ENCODE peak calls at places on chromosomes 3 and 15, in four cellular contexts. E is body of pancreas, R is small intestine, Q is GM23248. F is an unnamed sample. For H3K4me1, the result is how much of the 10 kb centered on the place peaks cover.

GRCh38 chr3:177852001-177852400 is 654.7 kb upstream of the TBL1XR1 start:
- DNase-seq in E (no peak), R (peak), Q (no peak), F (no peak)

GRCh38 chr15:69805248-69805953 is 292.3 kb downstream of the TLE3 start:
- DNase-seq in E (no peak), R (no peak), Q (no peak), F (peak)

GRCh38 chr3:135516143-135516542 is 449.4 kb upstream of the PPP2R3A start:
- DNase-seq in E (no peak), R (no peak), Q (peak), F (no peak)

GRCh38 chr3:160409812-160410610 is 10.6 kb downstream of the SMC4 start:
- DNase-seq in E (no peak), R (no peak), Q (peak), F (no peak)

GRCh38 chr3:42655980-42656679 is 2.6 kb downstream of the ZBTB47 start:
- DNase-seq in E (no peak), R (no peak), Q (peak), F (no peak)

GRCh38 chr3:120496278-120496975 is 45.6 kb upstream of the FSTL1 start:
- DNase-seq in E (no peak), R (no peak), Q (peak), F (no peak)

GRCh38 chr3:146222204-146223046 is 28.5 kb downstream of the PLSCR4 start:
- DNase-seq in E (no peak), R (peak), Q (no peak), F (no peak)

GRCh38 chr3:107367353-107367752 is 9.9 kb upstream of the CCDC54 start:
- DNase-seq in E (peak), R (no peak), Q (peak), F (no peak)

GRCh38 chr3:173221010-173221409 is 80.0 kb upstream of the SPATA16 start:
- DNase-seq in E (no peak), R (no peak), Q (peak), F (no peak)

GRCh38 chr15:43253431-43254403 is 13.0 kb downstream of the TGM5 start:
- DNase-seq in E (peak), R (peak), Q (peak), F (peak)

GRCh38 chr15:62880278-62880677 is 162.3 kb upstream of the TPM1 start:
- DNase-seq in E (no peak), R (no peak), Q (peak), F (no peak)

GRCh38 chr3:23602895-23603443 is 202.8 kb upstream of the UBE2E1 start:
- DNase-seq in E (no peak), R (no peak), Q (no peak), F (no peak)

GRCh38 chr15:31328999-31329639 is 2.5 kb downstream of the KLF13 start:
- DNase-seq in E (peak), R (peak), Q (peak), F (no peak)

GRCh38 chr15:29090617-29091466 is 178.8 kb downstream of the NSMCE3 start:
- DNase-seq in E (peak), R (no peak), Q (peak), F (no peak)

GRCh38 chr15:70605606-70606410 is 157.6 kb downstream of the UACA start:
- DNase-seq in E (peak), R (peak), Q (peak), F (peak)

GRCh38 chr3:58270485-58270884 is 32.9 kb downstream of the ABHD6 start:
- DNase-seq in E (no peak), R (no peak), Q (no peak), F (no peak)

GRCh38 chr3:115814778-115815380 is 191.6 kb downstream of the GAP43 start:
- DNase-seq in E (peak), R (peak), Q (peak), F (peak)

GRCh38 chr3:114874447-114874846 is 272.6 kb downstream of the ZBTB20 start:
- DNase-seq in E (no peak), R (no peak), Q (no peak), F (no peak)

GRCh38 chr3:194269610-194270145 is 81.5 kb downstream of the CPN2 start:
- DNase-seq in E (peak), R (no peak), Q (peak), F (peak)

GRCh38 chr15:92681141-92681622 is 25.6 kb upstream of the FAM174B start:
- DNase-seq in E (no peak), R (no peak), Q (peak), F (no peak)

GRCh38 chr3:169106662-169107061 is 556.9 kb downstream of the MECOM start:
- DNase-seq in E (no peak), R (no peak), Q (no peak), F (no peak)

GRCh38 chr3:33058780-33059179 is 38.2 kb downstream of the GLB1 start:
- DNase-seq in E (no peak), R (no peak), Q (no peak), F (no peak)

GRCh38 chr3:59101091-59101738 is 51.4 kb upstream of the CFAP20DC start:
- DNase-seq in E (no peak), R (no peak), Q (peak), F (no peak)

GRCh38 chr15:66151809-66152208 is 101.7 kb downstream of the MEGF11 start:
- DNase-seq in E (peak), R (peak), Q (no peak), F (no peak)

GRCh38 chr15:75508741-75509532 is 57.4 kb upstream of the SIN3A start:
- DNase-seq in E (no peak), R (peak), Q (peak), F (no peak)

GRCh38 chr15:85495096-85495495 is 114.7 kb downstream of the AKAP13 start:
- DNase-seq in E (no peak), R (no peak), Q (no peak), F (no peak)

GRCh38 chr15:38474155-38474757 is 20.3 kb downstream of the FAM98B start:
- DNase-seq in E (peak), R (peak), Q (peak), F (peak)

GRCh38 chr15:68798695-68799094 is 22.0 kb downstream of the ANP32A start:
- DNase-seq in E (no peak), R (no peak), Q (no peak), F (no peak)

GRCh38 chr3:184543256-184543655 is 18.3 kb upstream of the EPHB3 start:
- DNase-seq in E (no peak), R (no peak), Q (no peak), F (no peak)

GRCh38 chr3:32467333-32468070 is 35.1 kb downstream of the CMTM6 start:
- DNase-seq in E (peak), R (peak), Q (peak), F (peak)

GRCh38 chr15:34039506-34040123 is 611 bp upstream of the AVEN start:
- DNase-seq in E (no peak), R (peak), Q (peak), F (no peak)

GRCh38 chr3:35183915-35184675 is 455.2 kb upstream of the ARPP21 start:
- DNase-seq in E (no peak), R (no peak), Q (no peak), F (no peak)

GRCh38 chr3:171251842-171252241 is 208.4 kb downstream of the TNIK start:
- DNase-seq in E (no peak), R (no peak), Q (no peak), F (no peak)

GRCh38 chr15:80264031-80264430 is 12.0 kb upstream of the CTXND1 start:
- DNase-seq in E (no peak), R (no peak), Q (peak), F (no peak)

GRCh38 chr3:72821170-72821781 is 27.0 kb downstream of the SHQ1 start:
- DNase-seq in E (no peak), R (peak), Q (no peak), F (peak)

GRCh38 chr3:12484198-12484982 is at the start of gene TSEN2:
- DNase-seq in E (peak), R (peak), Q (peak), F (peak)

GRCh38 chr3:12483364-12483763 is 916 bp upstream of the TSEN2 start:
- DNase-seq in E (no peak), R (peak), Q (peak), F (no peak)

GRCh38 chr3:12484983-12485327 is 675 bp downstream of the TSEN2 start:
- DNase-seq in E (no peak), R (no peak), Q (no peak), F (no peak)

GRCh38 chr3:12486001-12486400 is 1.7 kb downstream of the TSEN2 start:
- DNase-seq in E (no peak), R (no peak), Q (no peak), F (no peak)

GRCh38 chr3:12483872-12484197 is 445 bp upstream of the TSEN2 start:
- DNase-seq in E (peak), R (no peak), Q (no peak), F (peak)
- H3K4me1 ChIP-seq in E (under half), R (under half), Q (under half), F (under half)

GRCh38 chr15:74130089-74130848 is at the start of gene ISLR2:
- DNase-seq in E (no peak), R (no peak), Q (peak), F (no peak)
- H3K4me1 ChIP-seq in E (under half), R (under half), Q (under half), F (under half)

GRCh38 chr3:124964432-124964831 is 29.9 kb upstream of the MUC13 start:
- DNase-seq in E (no peak), R (no peak), Q (peak), F (no peak)
- H3K4me1 ChIP-seq in E (under half), R (under half), Q (under half), F (under half)

DNA sequence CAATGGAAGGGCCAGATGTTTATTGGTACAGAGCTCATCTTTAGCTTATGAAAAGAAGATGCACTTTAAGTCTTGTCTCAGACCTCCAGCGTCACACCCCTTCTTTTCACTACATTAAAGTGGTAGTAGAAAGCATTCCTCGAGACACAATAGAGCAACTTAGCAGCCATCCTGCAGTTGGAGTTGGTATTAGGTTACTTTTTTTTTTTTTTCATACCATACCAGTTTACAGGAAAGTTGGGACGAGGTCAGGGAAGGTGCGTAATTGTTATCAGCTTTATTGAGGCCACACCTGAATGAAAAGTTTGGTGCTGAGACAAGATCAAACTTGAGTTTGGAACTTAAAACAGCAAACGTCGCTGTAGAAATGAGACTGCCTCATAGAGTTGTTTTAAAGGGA is 203.8 kb downstream of the SOX2 start:
- DNase-seq in E (no peak), R (no peak), Q (no peak), F (peak)
- H3K4me1 ChIP-seq in E (under half), R (under half), Q (under half), F (under half)

GRCh38 chr3:187166750-187167149 is 27.5 kb upstream of the RPL39L start:
- DNase-seq in E (no peak), R (no peak), Q (no peak), F (no peak)

GRCh38 chr3:187165144-187165543 is 25.8 kb upstream of the RPL39L start:
- DNase-seq in E (peak), R (peak), Q (peak), F (peak)

DNA sequence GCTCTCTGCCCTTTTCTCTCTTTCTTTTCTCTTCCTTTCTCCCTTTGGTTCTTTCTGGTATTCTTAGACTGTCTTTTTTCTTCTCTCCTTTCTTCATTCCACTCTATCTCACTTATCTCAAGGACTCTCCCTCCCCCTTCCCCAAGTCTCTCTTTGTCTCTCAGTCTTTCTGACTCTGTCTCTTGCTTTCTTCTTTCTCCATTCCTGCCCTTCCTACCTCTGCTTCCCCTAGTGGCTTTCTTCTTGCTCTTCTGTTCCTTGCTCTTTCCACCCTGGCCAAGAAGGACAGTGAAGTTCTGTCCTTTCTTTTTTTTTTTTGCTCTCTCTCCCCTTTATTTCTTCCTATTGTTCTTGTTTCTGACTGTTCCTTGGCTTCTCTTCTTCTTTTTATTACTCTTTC is 22.3 kb upstream of the RPL39L start:
- DNase-seq in E (no peak), R (no peak), Q (no peak), F (no peak)
- H3K4me1 ChIP-seq in E (under half), R (under half), Q (under half), F (under half)

GRCh38 chr3:64685800-64686445 is 1.9 kb downstream of the ADAMTS9 start:
- DNase-seq in E (peak), R (peak), Q (peak), F (peak)
- H3K4me1 ChIP-seq in E (under half), R (under half), Q (under half), F (under half)

GRCh38 chr15:61720197-61720596 is 340.1 kb downstream of the VPS13C start:
- DNase-seq in E (no peak), R (no peak), Q (no peak), F (no peak)
- H3K4me1 ChIP-seq in E (under half), R (under half), Q (under half), F (under half)

GRCh38 chr3:112688085-112688769 is 47.3 kb upstream of the CCDC80 start:
- DNase-seq in E (no peak), R (no peak), Q (peak), F (no peak)
- H3K4me1 ChIP-seq in E (under half), R (under half), Q (half or more), F (under half)

DNA sequence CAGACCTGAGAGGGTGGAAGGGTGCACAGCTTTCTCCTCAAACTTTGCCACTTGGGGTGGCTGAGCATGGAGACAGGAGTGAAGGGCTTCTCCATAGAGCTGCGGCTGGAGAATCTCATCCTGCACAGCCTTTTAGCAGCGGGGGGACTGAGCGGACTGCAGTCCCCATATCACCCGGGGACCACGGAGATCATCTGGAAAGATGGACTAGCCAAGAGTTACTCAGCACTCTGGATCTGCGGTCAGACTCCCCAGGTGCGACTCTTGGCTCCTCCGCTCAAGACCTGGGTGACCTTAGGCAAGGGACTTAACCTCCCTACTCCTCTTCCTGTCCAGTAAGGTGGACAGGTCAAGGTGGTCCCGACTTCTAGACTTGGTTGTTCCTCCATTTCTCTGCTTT is 125.8 kb upstream of the MEF2A start:
- DNase-seq in E (no peak), R (no peak), Q (no peak), F (peak)
- H3K4me1 ChIP-seq in E (under half), R (under half), Q (under half), F (under half)

DNA sequence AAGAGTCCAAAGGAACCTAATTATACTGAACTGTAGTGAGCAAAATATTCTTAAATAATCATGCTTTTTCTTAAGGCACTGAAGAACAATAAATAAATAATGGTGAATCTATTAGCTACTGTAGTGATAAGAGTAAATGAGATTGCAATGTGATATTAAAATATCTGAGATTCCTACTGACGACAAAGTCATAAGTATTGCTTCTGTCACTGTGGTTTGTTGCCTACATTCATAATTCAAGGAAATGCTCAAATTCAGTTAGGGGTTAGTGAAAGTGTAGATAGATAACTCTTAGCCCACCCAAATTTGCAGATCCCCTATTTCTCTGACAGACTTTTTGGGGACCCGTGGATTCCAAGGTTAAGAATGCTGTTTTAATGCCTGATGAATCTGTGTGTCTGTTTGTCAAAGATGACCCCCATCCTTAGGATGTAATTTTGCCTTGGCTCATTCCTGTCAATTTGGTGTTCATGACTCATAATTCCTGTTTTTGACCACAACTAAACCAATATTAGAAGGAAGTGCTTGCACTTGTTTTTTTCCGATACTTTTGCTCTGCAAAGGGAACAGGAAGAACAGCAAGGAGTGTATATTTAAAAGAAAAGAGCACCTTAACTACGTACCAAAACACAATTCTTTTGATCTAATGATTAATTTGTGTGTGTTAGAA is 86.7 kb downstream of the MAGI1 start:
- DNase-seq in E (no peak), R (no peak), Q (no peak), F (no peak)
- H3K4me1 ChIP-seq in E (half or more), R (under half), Q (under half), F (under half)